ENCODE peak calls at places on chromosomes 6 and 20, in six cellular contexts. Z is endothelial cell, F is lower lobe of right lung, H is kidney, G is fibroblast of pulmonary artery, I is IMR-90. O is an unnamed sample.

GRCh38 chr6:71349976-71350615 is 61.5 kb downstream of the OGFRL1 start:
- DNase-seq in Z (no peak), F (no peak), H (no peak), G (peak), I (peak), O (no peak)

GRCh38 chr6:159217595-159218275 is 48.5 kb downstream of the FNDC1 start:
- DNase-seq in Z (peak), F (no peak), H (peak), G (peak), I (peak), O (no peak)

GRCh38 chr6:142802124-142802523 is 142.9 kb downstream of the HIVEP2 start:
- DNase-seq in Z (no peak), F (no peak), H (no peak), G (peak), I (peak), O (no peak)

GRCh38 chr20:10554285-10554684 is 119.2 kb downstream of the SLX4IP start:
- DNase-seq in Z (no peak), F (no peak), H (no peak), G (no peak), I (no peak), O (no peak)

GRCh38 chr6:106974999-106975698 is 620 bp upstream of the CD24 start:
- DNase-seq in Z (peak), F (peak), H (peak), G (no peak), I (no peak), O (no peak)

GRCh38 chr20:43749734-43750294 is 23.0 kb upstream of the GTSF1L start:
- DNase-seq in Z (peak), F (peak), H (peak), G (peak), I (peak), O (peak)

GRCh38 chr6:56220078-56220477 is 27.3 kb downstream of the COL21A1 start:
- DNase-seq in Z (no peak), F (no peak), H (no peak), G (no peak), I (no peak), O (no peak)

GRCh38 chr6:137488736-137489409 is 5.3 kb downstream of the OLIG3 start:
- DNase-seq in Z (no peak), F (peak), H (peak), G (no peak), I (no peak), O (no peak)

GRCh38 chr6:62150048-62150663 is 135.9 kb downstream of the KHDRBS2 start:
- DNase-seq in Z (peak), F (no peak), H (no peak), G (peak), I (peak), O (no peak)
- TF ChIP-seq CTCF in Z (peak), F (peak), H (peak), G (peak), I (peak), O (peak)

DNA sequence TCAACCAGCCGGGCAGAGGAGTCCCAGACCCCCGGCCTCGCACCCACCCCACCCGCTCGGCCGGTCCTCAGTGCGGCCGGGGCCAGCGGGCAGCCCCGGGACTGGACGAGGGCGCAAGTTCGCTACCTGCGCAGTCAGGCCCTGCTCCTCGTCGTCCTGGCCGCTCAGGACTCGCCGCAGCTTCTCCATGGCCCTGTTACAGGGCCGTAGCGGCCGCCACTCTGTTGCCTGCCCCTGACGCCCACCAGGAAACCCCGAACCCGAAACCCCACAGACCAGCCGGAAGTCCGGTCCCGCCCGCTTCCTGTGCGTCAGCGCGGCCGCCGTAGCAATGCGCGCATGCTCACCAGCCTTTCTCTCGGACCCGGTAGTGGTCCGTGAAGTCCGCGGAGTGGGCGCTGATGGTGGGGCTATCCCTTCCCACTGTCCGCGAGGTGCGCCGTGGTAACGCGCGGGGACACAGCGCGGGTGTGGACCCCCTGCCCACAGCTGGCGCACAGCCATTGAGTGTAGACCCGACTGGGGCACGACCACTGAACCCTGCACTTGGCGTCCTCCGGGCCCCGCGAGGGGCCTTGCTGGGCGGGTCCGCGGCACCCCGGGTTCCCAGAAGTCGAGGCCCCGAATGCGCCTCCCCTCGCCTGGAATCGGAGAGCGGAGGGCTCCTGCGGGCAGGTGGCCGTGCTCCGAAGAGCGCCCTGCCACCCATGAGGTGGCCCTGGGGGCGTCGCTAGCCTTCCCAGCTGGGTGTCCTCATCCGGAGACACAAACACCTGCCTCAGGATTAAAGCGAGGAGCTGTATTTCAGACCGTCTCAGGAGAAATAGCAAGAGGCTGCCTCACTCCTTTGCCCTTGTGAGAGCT is at the start of gene SFT2D1:
- DNase-seq in Z (peak), F (peak), H (peak), G (peak), I (peak), O (peak)
- TF ChIP-seq CTCF in Z (no peak), F (no peak), H (no peak), G (no peak), I (no peak), O (no peak)

GRCh38 chr6:50185006-50185405 is 135.3 kb upstream of the DEFB112 start:
- DNase-seq in Z (peak), F (no peak), H (no peak), G (no peak), I (no peak), O (no peak)
- TF ChIP-seq CTCF in Z (peak), F (no peak), H (peak), G (no peak), I (peak), O (peak)

DNA sequence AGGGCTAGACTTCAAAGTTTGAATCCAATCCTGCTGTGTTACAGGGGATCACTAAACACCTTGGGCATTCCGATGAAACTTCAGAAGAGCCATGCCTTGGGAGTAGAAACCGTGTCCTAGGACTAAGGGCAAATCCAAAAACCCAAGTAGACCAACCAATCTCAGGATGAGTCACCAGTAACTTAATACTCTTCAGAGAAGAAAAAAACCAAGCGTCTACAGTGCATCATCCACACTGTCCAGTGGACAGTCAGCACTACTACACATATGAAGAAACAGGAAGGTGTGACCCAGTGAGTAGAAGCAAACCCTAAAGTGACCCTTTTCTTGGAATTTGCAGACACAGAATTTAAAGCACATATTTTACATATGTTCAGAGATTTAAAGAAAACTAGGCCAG is 39.4 kb upstream of the VAPB start:
- DNase-seq in Z (no peak), F (no peak), H (no peak), G (peak), I (peak), O (no peak)
- TF ChIP-seq CTCF in Z (no peak), F (no peak), H (no peak), G (no peak), I (peak), O (no peak)